ENCODE peak calls at places on chromosomes 4 and X, in eight cellular contexts. V, O, U, C, W, X, P and J are unnamed samples.

GRCh38 chr4:9758641-9759317 is 22.7 kb upstream of the DRD5 start:
- DNase-seq in O (no peak), V (no peak), C (no peak), P (no peak), U (no peak), W (no peak), X (peak), J (no peak)

GRCh38 chr4:108224628-108225053 is 55.9 kb upstream of the LEF1 start:
- DNase-seq in P (no peak), W (no peak), U (no peak), X (no peak), V (no peak), O (no peak), C (no peak), J (no peak)

GRCh38 chrX:53089224-53089842 is 4.6 kb upstream of the KANTR start:
- DNase-seq in O (no peak), U (no peak), P (peak), V (peak), W (no peak), C (no peak), X (peak), J (no peak)

GRCh38 chrX:132467029-132467428 is 21.8 kb downstream of the MBNL3 start:
- DNase-seq in C (no peak), W (no peak), P (no peak), O (no peak), V (no peak), X (no peak), U (no peak), J (no peak)

GRCh38 chrX:63513825-63514574 is 162.9 kb upstream of the SPIN4 start:
- DNase-seq in C (no peak), W (no peak), P (no peak), O (no peak), X (no peak), U (no peak), V (no peak), J (no peak)

GRCh38 chr4:113446019-113446418 is 315.5 kb downstream of the CAMK2D start:
- DNase-seq in U (no peak), W (no peak), P (no peak), X (peak), O (no peak), C (no peak), V (no peak), J (no peak)

GRCh38 chr4:163269156-163269555 is 63.2 kb downstream of the NPY1R start:
- DNase-seq in O (no peak), W (no peak), U (no peak), V (no peak), C (no peak), P (no peak), X (no peak), J (no peak)

GRCh38 chr4:6620296-6620695 is 20.2 kb upstream of the MRFAP1 start:
- DNase-seq in X (no peak), U (no peak), C (no peak), V (no peak), W (no peak), O (no peak), P (no peak), J (no peak)